ENCODE peak calls at places on chromosomes 13 and 19, in eight cellular contexts. One of them, this sample, is unnamed.

GRCh38 chr19:17266975-17267788 is at the start of gene BABAM1:
- DNase-seq in SW480: peak; percentile 99
- DNase-seq in prostate gland: peak; percentile 98
- DNase-seq in activated CD4-positive, CD25-positive, alpha-beta regulatory T cell: peak; percentile 86
- DNase-seq in aorta: peak; percentile 97
- DNase-seq in AG10803: peak; percentile 100
- DNase-seq in memory B cell: peak; percentile 96
- DNase-seq in left colon: peak; percentile 97
- DNase-seq in this sample: peak; percentile 86

GRCh38 chr19:34332027-34332786 is 32.8 kb upstream of the GPI start:
- DNase-seq in aorta: no peak
- DNase-seq in memory B cell: no peak
- DNase-seq in left colon: no peak
- DNase-seq in SW480: no peak
- DNase-seq in AG10803: no peak
- DNase-seq in prostate gland: no peak
- DNase-seq in activated CD4-positive, CD25-positive, alpha-beta regulatory T cell: no peak
- DNase-seq in this sample: no peak

GRCh38 chr19:16084067-16084685 is 7.9 kb downstream of the TPM4 start:
- DNase-seq in SW480: no peak
- DNase-seq in AG10803: no peak
- DNase-seq in memory B cell: no peak
- DNase-seq in activated CD4-positive, CD25-positive, alpha-beta regulatory T cell: no peak
- DNase-seq in left colon: no peak
- DNase-seq in prostate gland: no peak
- DNase-seq in aorta: no peak
- DNase-seq in this sample: no peak

GRCh38 chr13:110531671-110532083 is 29.8 kb downstream of the RAB20 start:
- DNase-seq in prostate gland: no peak
- DNase-seq in left colon: no peak
- DNase-seq in memory B cell: no peak
- DNase-seq in SW480: no peak
- DNase-seq in aorta: no peak
- DNase-seq in activated CD4-positive, CD25-positive, alpha-beta regulatory T cell: no peak
- DNase-seq in AG10803: no peak
- DNase-seq in this sample: no peak

GRCh38 chr13:102993348-102993747 is 72.9 kb downstream of the SLC10A2 start:
- DNase-seq in activated CD4-positive, CD25-positive, alpha-beta regulatory T cell: no peak
- DNase-seq in SW480: no peak
- DNase-seq in aorta: no peak
- DNase-seq in left colon: no peak
- DNase-seq in prostate gland: no peak
- DNase-seq in AG10803: no peak
- DNase-seq in memory B cell: no peak
- DNase-seq in this sample: no peak

GRCh38 chr19:971795-972194 is 12.3 kb upstream of the WDR18 start:
- DNase-seq in left colon: no peak
- DNase-seq in AG10803: no peak
- DNase-seq in memory B cell: no peak
- DNase-seq in prostate gland: no peak
- DNase-seq in SW480: no peak
- DNase-seq in activated CD4-positive, CD25-positive, alpha-beta regulatory T cell: no peak
- DNase-seq in aorta: no peak
- DNase-seq in this sample: no peak

GRCh38 chr13:84925443-84925842 is 873.8 kb downstream of the SLITRK6 start:
- DNase-seq in aorta: no peak
- DNase-seq in prostate gland: no peak
- DNase-seq in left colon: no peak
- DNase-seq in SW480: no peak
- DNase-seq in activated CD4-positive, CD25-positive, alpha-beta regulatory T cell: no peak
- DNase-seq in AG10803: no peak
- DNase-seq in memory B cell: no peak
- DNase-seq in this sample: no peak

GRCh38 chr19:35644987-35645679 is 3.0 kb upstream of the COX6B1 start:
- DNase-seq in SW480: peak; percentile 85
- DNase-seq in activated CD4-positive, CD25-positive, alpha-beta regulatory T cell: peak; percentile 69
- DNase-seq in memory B cell: peak; percentile 44
- DNase-seq in left colon: peak; percentile 89
- DNase-seq in aorta: peak; percentile 93
- DNase-seq in prostate gland: peak; percentile 74
- DNase-seq in AG10803: peak; percentile 40
- DNase-seq in this sample: peak; percentile 73

GRCh38 chr19:38907670-38908069 is 4.3 kb downstream of the CCER2 start:
- DNase-seq in memory B cell: no peak
- DNase-seq in AG10803: no peak
- DNase-seq in SW480: no peak
- DNase-seq in left colon: no peak
- DNase-seq in aorta: no peak
- DNase-seq in activated CD4-positive, CD25-positive, alpha-beta regulatory T cell: no peak
- DNase-seq in prostate gland: no peak
- DNase-seq in this sample: no peak

GRCh38 chr13:37769078-37769477 is 100.5 kb downstream of the TRPC4 start:
- DNase-seq in left colon: no peak
- DNase-seq in AG10803: no peak
- DNase-seq in prostate gland: no peak
- DNase-seq in aorta: no peak
- DNase-seq in memory B cell: no peak
- DNase-seq in SW480: peak; percentile 27
- DNase-seq in activated CD4-positive, CD25-positive, alpha-beta regulatory T cell: no peak
- DNase-seq in this sample: no peak

GRCh38 chr13:52686381-52686780 is 33.7 kb downstream of the SUGT1 start:
- DNase-seq in activated CD4-positive, CD25-positive, alpha-beta regulatory T cell: no peak
- DNase-seq in left colon: no peak
- DNase-seq in aorta: no peak
- DNase-seq in AG10803: no peak
- DNase-seq in memory B cell: no peak
- DNase-seq in SW480: peak; percentile 85
- DNase-seq in prostate gland: no peak
- DNase-seq in this sample: no peak

GRCh38 chr19:4376245-4376990 is 23.9 kb downstream of the SH3GL1 start:
- DNase-seq in aorta: no peak
- DNase-seq in SW480: peak; percentile 86
- DNase-seq in AG10803: no peak
- DNase-seq in activated CD4-positive, CD25-positive, alpha-beta regulatory T cell: no peak
- DNase-seq in memory B cell: no peak
- DNase-seq in left colon: no peak
- DNase-seq in prostate gland: no peak
- DNase-seq in this sample: no peak

GRCh38 chr13:109904218-109904617 is 117.8 kb upstream of the IRS2 start:
- DNase-seq in activated CD4-positive, CD25-positive, alpha-beta regulatory T cell: no peak
- DNase-seq in memory B cell: no peak
- DNase-seq in AG10803: no peak
- DNase-seq in aorta: no peak
- DNase-seq in left colon: no peak
- DNase-seq in SW480: peak; percentile 37
- DNase-seq in prostate gland: no peak
- DNase-seq in this sample: no peak

GRCh38 chr19:34979819-34980640 is 16.0 kb upstream of the ZNF792 start:
- DNase-seq in left colon: no peak
- DNase-seq in AG10803: no peak
- DNase-seq in SW480: no peak
- DNase-seq in aorta: no peak
- DNase-seq in memory B cell: no peak
- DNase-seq in activated CD4-positive, CD25-positive, alpha-beta regulatory T cell: no peak
- DNase-seq in prostate gland: no peak
- DNase-seq in this sample: no peak

GRCh38 chr19:5498817-5499535 is 43.8 kb downstream of the ZNRF4 start:
- DNase-seq in activated CD4-positive, CD25-positive, alpha-beta regulatory T cell: no peak
- DNase-seq in AG10803: no peak
- DNase-seq in prostate gland: no peak
- DNase-seq in SW480: no peak
- DNase-seq in left colon: no peak
- DNase-seq in aorta: no peak
- DNase-seq in memory B cell: no peak
- DNase-seq in this sample: no peak

GRCh38 chr13:101144808-101145419 is 271.4 kb downstream of the NALCN start:
- DNase-seq in left colon: no peak
- DNase-seq in AG10803: peak; percentile 62
- DNase-seq in activated CD4-positive, CD25-positive, alpha-beta regulatory T cell: no peak
- DNase-seq in memory B cell: peak; percentile 22
- DNase-seq in SW480: peak; percentile 56
- DNase-seq in prostate gland: peak; percentile 14
- DNase-seq in aorta: no peak
- DNase-seq in this sample: no peak

GRCh38 chr19:46192990-46193650 is 36.4 kb upstream of the IGFL1 start:
- DNase-seq in aorta: no peak
- DNase-seq in activated CD4-positive, CD25-positive, alpha-beta regulatory T cell: no peak
- DNase-seq in memory B cell: no peak
- DNase-seq in SW480: peak; percentile 88
- DNase-seq in AG10803: peak; percentile 66
- DNase-seq in left colon: no peak
- DNase-seq in prostate gland: peak; percentile 82
- DNase-seq in this sample: no peak

GRCh38 chr13:111557921-111558699 is 237.7 kb downstream of the TEX29 start:
- DNase-seq in left colon: peak; percentile 5
- DNase-seq in prostate gland: no peak
- DNase-seq in SW480: no peak
- DNase-seq in AG10803: no peak
- DNase-seq in aorta: no peak
- DNase-seq in activated CD4-positive, CD25-positive, alpha-beta regulatory T cell: no peak
- DNase-seq in memory B cell: no peak
- DNase-seq in this sample: no peak

GRCh38 chr13:43285891-43286602 is 262.7 kb downstream of the DNAJC15 start:
- DNase-seq in activated CD4-positive, CD25-positive, alpha-beta regulatory T cell: no peak
- DNase-seq in memory B cell: no peak
- DNase-seq in left colon: no peak
- DNase-seq in prostate gland: no peak
- DNase-seq in aorta: no peak
- DNase-seq in AG10803: peak; percentile 51
- DNase-seq in SW480: no peak
- DNase-seq in this sample: no peak

GRCh38 chr19:6076675-6077463 is 33.4 kb downstream of the RFX2 start:
- DNase-seq in left colon: peak; percentile 29
- DNase-seq in activated CD4-positive, CD25-positive, alpha-beta regulatory T cell: no peak
- DNase-seq in aorta: no peak
- DNase-seq in prostate gland: no peak
- DNase-seq in AG10803: peak; percentile 99
- DNase-seq in SW480: peak; percentile 33
- DNase-seq in memory B cell: no peak
- DNase-seq in this sample: no peak

GRCh38 chr19:18507021-18507726 is 14.7 kb downstream of the ELL start:
- DNase-seq in left colon: peak; percentile 63
- DNase-seq in activated CD4-positive, CD25-positive, alpha-beta regulatory T cell: no peak
- DNase-seq in prostate gland: no peak
- DNase-seq in aorta: no peak
- DNase-seq in AG10803: no peak
- DNase-seq in SW480: no peak
- DNase-seq in memory B cell: no peak
- DNase-seq in this sample: no peak

GRCh38 chr19:48481191-48481500 is 12.0 kb downstream of the CYTH2 start:
- DNase-seq in aorta: no peak
- DNase-seq in SW480: no peak
- DNase-seq in left colon: no peak
- DNase-seq in prostate gland: no peak
- DNase-seq in memory B cell: no peak
- DNase-seq in AG10803: peak; percentile 64
- DNase-seq in activated CD4-positive, CD25-positive, alpha-beta regulatory T cell: no peak
- DNase-seq in this sample: no peak

GRCh38 chr13:37409756-37410155 is 188.8 kb downstream of the POSTN start:
- DNase-seq in memory B cell: no peak
- DNase-seq in left colon: no peak
- DNase-seq in prostate gland: no peak
- DNase-seq in AG10803: peak; percentile 25
- DNase-seq in SW480: no peak
- DNase-seq in activated CD4-positive, CD25-positive, alpha-beta regulatory T cell: no peak
- DNase-seq in aorta: no peak
- DNase-seq in this sample: no peak

GRCh38 chr19:771332-771785 is 20.4 kb downstream of the MISP start:
- DNase-seq in left colon: no peak
- DNase-seq in activated CD4-positive, CD25-positive, alpha-beta regulatory T cell: no peak
- DNase-seq in aorta: no peak
- DNase-seq in AG10803: peak; percentile 60
- DNase-seq in memory B cell: no peak
- DNase-seq in prostate gland: no peak
- DNase-seq in SW480: peak; percentile 44
- DNase-seq in this sample: no peak

GRCh38 chr19:39873385-39873784 is 27.2 kb upstream of the FBL start:
- DNase-seq in SW480: no peak
- DNase-seq in AG10803: no peak
- DNase-seq in aorta: no peak
- DNase-seq in prostate gland: no peak
- DNase-seq in left colon: peak; percentile 13
- DNase-seq in memory B cell: no peak
- DNase-seq in activated CD4-positive, CD25-positive, alpha-beta regulatory T cell: no peak
- DNase-seq in this sample: no peak

GRCh38 chr13:79998386-79998785 is 342.5 kb downstream of the SPRY2 start:
- DNase-seq in aorta: no peak
- DNase-seq in left colon: no peak
- DNase-seq in AG10803: no peak
- DNase-seq in activated CD4-positive, CD25-positive, alpha-beta regulatory T cell: no peak
- DNase-seq in memory B cell: no peak
- DNase-seq in SW480: no peak
- DNase-seq in prostate gland: no peak
- DNase-seq in this sample: no peak

This sample was measured in stimulated activated CD4-positive, alpha-beta T cell treated with anti-CD3 and anti-CD28 coated beads, TNF-alpha, amount 100 ng/mL, for 4 hours.